ENCODE peak calls at places on chromosomes 11 and 22, in four cellular contexts. A is stomach, E is PC-3, V is iPS-NIHi11. U is an unnamed sample.
A peak's percentile ranks its signal among the peaks of the same experiment; 100 is the strongest.

GRCh38 chr22:19571995-19572394 is 47.8 kb upstream of the CLDN5 start:
- DNase-seq in V (no peak), E (peak; percentile 71), A (no peak), U (peak; percentile 83)

GRCh38 chr22:26360169-26360885 is 68.7 kb upstream of the ASPHD2 start:
- DNase-seq in V (peak; percentile 78), A (peak; percentile 72), E (peak; percentile 79), U (peak; percentile 59)

GRCh38 chr11:64685536-64685935 is 37.5 kb downstream of the NRXN2 start:
- DNase-seq in V (no peak), A (no peak), E (no peak), U (no peak)

GRCh38 chr11:36774603-36775002 is 176.6 kb upstream of the RAG2 start:
- DNase-seq in E (peak; percentile 49), A (no peak), V (no peak), U (peak; percentile 92)

GRCh38 chr11:100833276-100833675 is 146.2 kb downstream of the ARHGAP42 start:
- DNase-seq in A (no peak), E (peak; percentile 64), V (no peak), U (no peak)

GRCh38 chr22:43985532-43985931 is 30.3 kb downstream of the SAMM50 start:
- DNase-seq in E (no peak), V (no peak), A (no peak), U (no peak)

GRCh38 chr22:45604239-45604711 is 67.4 kb upstream of the ATXN10 start:
- DNase-seq in V (no peak), E (no peak), A (no peak), U (peak; percentile 92)

GRCh38 chr11:122213111-122213510 is 97.1 kb upstream of the BLID start:
- DNase-seq in A (no peak), V (no peak), E (no peak), U (no peak)

GRCh38 chr11:3977078-3977477 is 117.5 kb upstream of the RRM1 start:
- DNase-seq in E (no peak), V (no peak), A (no peak), U (no peak)

GRCh38 chr11:109236188-109236587 is 185.8 kb upstream of the C11orf87 start:
- DNase-seq in A (no peak), E (no peak), V (no peak), U (no peak)

GRCh38 chr22:43007519-43008102 is 7.3 kb downstream of the PACSIN2 start:
- DNase-seq in A (peak; percentile 72), V (no peak), E (no peak), U (no peak)

GRCh38 chr11:64878223-64878493 is 263 bp downstream of the EHD1 start:
- DNase-seq in E (no peak), A (no peak), V (no peak), U (no peak)

GRCh38 chr22:49199224-49199623 is 628.4 kb downstream of the BRD1 start:
- DNase-seq in A (no peak), E (no peak), V (no peak), U (no peak)

GRCh38 chr22:16844529-16844928 is 19.3 kb upstream of the XKR3 start:
- DNase-seq in A (no peak), V (no peak), E (no peak), U (no peak)

GRCh38 chr11:36391062-36391461 is 95.0 kb downstream of the PRR5L start:
- DNase-seq in A (no peak), V (no peak), E (no peak), U (no peak)